ENCODE peak calls at places on chromosomes 16 and 17, in eight cellular contexts. H, F, A, J, S, U, X and Z are unnamed samples.

GRCh38 chr17:48506246-48506645 is 24.6 kb downstream of the HOXB1 start:
- DNase-seq in U (no peak), S (no peak), H (no peak), F (no peak), X (no peak), J (no peak), A (no peak), Z (no peak)

GRCh38 chr16:55367796-55368195 is 43.8 kb downstream of the IRX6 start:
- DNase-seq in A (no peak), X (no peak), S (peak), H (no peak), J (peak), U (no peak), F (no peak), Z (no peak)

GRCh38 chr17:64599187-64599676 is 62.9 kb downstream of the SMURF2 start:
- DNase-seq in H (peak), S (no peak), F (no peak), A (no peak), U (no peak), J (no peak), X (no peak), Z (no peak)

GRCh38 chr16:67384778-67385510 is 8.4 kb downstream of the TPPP3 start:
- DNase-seq in A (no peak), X (no peak), S (no peak), J (peak), F (no peak), H (no peak), U (no peak), Z (no peak)

GRCh38 chr17:43645450-43645764 is 16.3 kb downstream of the MEOX1 start:
- DNase-seq in S (no peak), J (no peak), A (no peak), F (no peak), X (no peak), U (no peak), H (no peak), Z (no peak)

GRCh38 chr17:27608330-27609230 is 22.4 kb upstream of the LGALS9 start:
- DNase-seq in S (no peak), F (no peak), H (no peak), U (no peak), J (no peak), A (no peak), X (no peak), Z (no peak)

GRCh38 chr16:48592839-48593429 is 17.0 kb downstream of the N4BP1 start:
- DNase-seq in H (peak), F (no peak), J (no peak), U (no peak), S (no peak), X (no peak), A (no peak), Z (no peak)

GRCh38 chr16:84246679-84247077 is 6.9 kb upstream of the KCNG4 start:
- DNase-seq in S (no peak), A (no peak), X (no peak), H (no peak), F (no peak), J (no peak), U (no peak), Z (no peak)

GRCh38 chr17:67431210-67432015 is 54.3 kb downstream of the PITPNC1 start:
- DNase-seq in H (no peak), J (peak), X (no peak), F (peak), U (no peak), A (no peak), S (peak), Z (no peak)

GRCh38 chr17:43171761-43172487 is 910 bp downstream of the NBR1 start:
- DNase-seq in H (peak), S (peak), U (peak), X (no peak), F (peak), A (peak), J (peak), Z (no peak)

GRCh38 chr16:48503779-48504178 is 106.2 kb downstream of the N4BP1 start:
- DNase-seq in U (no peak), H (no peak), S (peak), J (peak), X (peak), F (no peak), A (no peak), Z (no peak)

GRCh38 chr17:11899494-11899893 is 97.8 kb downstream of the ZNF18 start:
- DNase-seq in F (no peak), S (no peak), J (no peak), U (no peak), X (no peak), H (no peak), A (no peak), Z (no peak)

GRCh38 chr16:68264128-68265077 is at the start of gene SLC7A6:
- DNase-seq in X (peak), U (peak), A (peak), S (no peak), F (peak), H (peak), J (peak), Z (peak)

GRCh38 chr17:37177234-37177633 is 198.6 kb upstream of the C17orf78 start:
- DNase-seq in J (no peak), F (no peak), S (no peak), A (no peak), X (no peak), U (no peak), H (no peak), Z (no peak)

GRCh38 chr16:89616576-89617437 is 3.4 kb downstream of the DPEP1 start:
- DNase-seq in J (no peak), A (no peak), F (no peak), X (no peak), H (no peak), S (no peak), U (no peak), Z (no peak)

GRCh38 chr17:7650509-7651096 is at the start of gene ATP1B2:
- DNase-seq in A (peak), S (no peak), H (peak), F (no peak), X (peak), J (no peak), U (peak), Z (peak)

GRCh38 chr17:73822371-73822770 is 178.1 kb upstream of the SDK2 start:
- DNase-seq in S (no peak), U (no peak), J (no peak), F (no peak), X (no peak), H (no peak), A (no peak), Z (no peak)

GRCh38 chr17:80826955-80827645 is 164.5 kb upstream of the CHMP6 start:
- DNase-seq in J (peak), A (no peak), F (no peak), U (no peak), H (no peak), X (no peak), S (peak), Z (peak)

GRCh38 chr17:58189436-58190146 is 2.9 kb upstream of the EPX start:
- DNase-seq in A (no peak), J (peak), F (peak), X (no peak), H (no peak), S (peak), U (no peak), Z (no peak)

GRCh38 chr17:2075336-2076056 is 20.6 kb downstream of the HIC1 start:
- DNase-seq in H (no peak), U (peak), S (no peak), X (peak), A (no peak), F (no peak), J (peak), Z (no peak)

GRCh38 chr17:7711356-7711755 is 6.2 kb upstream of the DNAH2 start:
- DNase-seq in U (no peak), X (no peak), F (no peak), A (no peak), H (peak), J (no peak), S (no peak), Z (no peak)

GRCh38 chr17:1197781-1198490 is 18.2 kb upstream of the ABR start:
- DNase-seq in F (no peak), H (peak), U (peak), X (no peak), S (peak), A (no peak), J (no peak), Z (no peak)

GRCh38 chr17:45147102-45147580 is 1.1 kb upstream of the HEXIM1 start:
- DNase-seq in J (peak), U (no peak), A (no peak), F (no peak), H (peak), S (no peak), X (no peak), Z (no peak)

GRCh38 chr17:59643159-59643857 is 23.6 kb downstream of the CLTC start:
- DNase-seq in F (no peak), H (peak), X (no peak), U (no peak), J (peak), A (no peak), S (no peak), Z (no peak)

GRCh38 chr17:41919840-41920579 is 1.3 kb upstream of the ACLY start:
- DNase-seq in J (no peak), A (peak), H (no peak), F (no peak), S (no peak), U (peak), X (no peak), Z (no peak)

GRCh38 chr17:59762022-59762825 is 54.8 kb downstream of the VMP1 start:
- DNase-seq in H (no peak), S (no peak), A (no peak), J (peak), U (no peak), X (no peak), F (peak), Z (no peak)

GRCh38 chr16:58413359-58413758 is 21.1 kb downstream of the GINS3 start:
- DNase-seq in S (no peak), F (no peak), U (no peak), A (no peak), J (no peak), X (no peak), H (no peak), Z (no peak)

GRCh38 chr17:40251576-40251975 is 32.5 kb downstream of the WIPF2 start:
- DNase-seq in A (no peak), H (no peak), F (peak), S (peak), X (no peak), U (peak), J (peak), Z (no peak)

GRCh38 chr17:17119533-17119932 is 77.3 kb downstream of the MPRIP start:
- DNase-seq in S (no peak), X (no peak), H (peak), U (peak), J (peak), F (no peak), A (no peak), Z (no peak)

DNA sequence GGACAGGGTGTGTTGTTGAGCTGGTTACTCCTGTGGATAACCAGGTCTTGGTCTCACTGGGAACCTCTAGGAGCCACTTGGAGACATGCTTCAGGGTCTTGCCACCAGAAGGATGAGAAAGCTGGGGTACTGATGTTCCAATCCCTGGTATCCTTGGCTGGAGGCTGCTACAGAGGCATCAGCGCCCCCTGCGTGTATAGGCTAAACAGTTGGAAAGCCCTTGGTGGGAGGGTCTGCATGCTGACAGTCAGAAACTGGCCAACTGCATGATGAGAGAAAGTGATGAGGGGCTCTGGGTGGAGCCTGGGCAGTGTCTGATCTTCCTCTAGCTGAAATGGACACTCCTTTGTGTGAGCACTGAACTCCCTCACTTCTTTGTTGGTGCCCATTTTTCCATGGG is 536.9 kb downstream of the XYLT1 start:
- DNase-seq in A (no peak), F (no peak), H (no peak), J (no peak), U (no peak), S (no peak), X (no peak), Z (no peak)
- TF ChIP-seq CTCF in A (no peak), F (no peak), H (no peak), J (no peak), U (no peak), S (no peak), X (no peak), Z (no peak)

GRCh38 chr17:61248399-61248798 is 151.2 kb upstream of the TBX2 start:
- DNase-seq in F (no peak), A (peak), H (no peak), S (no peak), X (no peak), U (peak), J (peak), Z (no peak)
- TF ChIP-seq CTCF in F (no peak), A (no peak), H (no peak), S (no peak), X (no peak), U (no peak), J (no peak), Z (no peak)

DNA sequence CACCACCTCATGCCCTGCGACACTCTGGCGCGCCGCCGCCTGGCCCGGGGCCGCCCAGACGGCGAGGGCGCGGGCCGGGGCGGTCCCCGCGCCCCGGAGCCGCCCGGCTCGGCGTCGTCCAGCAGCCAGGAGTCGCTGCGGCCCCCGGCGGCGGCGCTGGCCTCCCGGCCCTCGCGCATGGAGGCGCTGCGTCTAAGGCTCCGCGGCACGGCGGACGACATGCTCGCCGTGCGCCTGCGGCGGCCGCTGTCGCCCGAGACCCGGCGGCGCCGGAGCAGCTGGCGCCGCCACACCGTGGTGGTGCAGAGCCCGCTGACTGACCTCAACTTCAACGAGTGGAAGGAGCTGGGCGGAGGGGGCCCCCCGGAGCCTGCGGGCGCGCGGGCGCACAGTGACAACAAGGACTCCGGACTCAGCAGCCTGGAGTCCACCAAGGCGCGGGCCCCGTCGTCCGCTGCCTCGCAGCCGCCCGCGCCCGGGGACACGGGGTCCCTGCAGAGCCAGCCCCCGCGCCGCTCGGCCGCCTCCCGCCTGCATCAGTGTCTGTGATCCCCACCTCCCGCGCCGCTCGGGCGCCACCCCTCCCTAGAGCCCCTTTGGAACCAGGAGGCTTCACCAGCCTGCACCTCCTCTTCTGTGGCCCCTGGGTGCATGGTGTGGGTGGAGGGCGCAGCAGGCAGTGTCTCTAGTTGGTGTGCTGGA is 82.3 kb downstream of the ARHGAP23 start:
- DNase-seq in J (peak), F (no peak), H (no peak), U (no peak), A (peak), X (no peak), S (no peak), Z (no peak)
- TF ChIP-seq CTCF in J (no peak), F (no peak), H (no peak), U (no peak), A (peak), X (no peak), S (no peak), Z (no peak)

GRCh38 chr16:88505405-88506082 is 52.5 kb downstream of the ZFPM1 start:
- DNase-seq in A (no peak), F (peak), U (peak), X (peak), H (peak), S (no peak), J (no peak), Z (peak)
- TF ChIP-seq CTCF in A (peak), F (peak), U (peak), X (peak), H (peak), S (peak), J (no peak), Z (no peak)

GRCh38 chr16:1414532-1415265 is at the start of gene UNKL:
- DNase-seq in S (no peak), H (peak), U (peak), X (peak), J (no peak), F (no peak), A (peak), Z (peak)

GRCh38 chr16:1416521-1416941 is 2.0 kb upstream of the UNKL start:
- DNase-seq in X (no peak), S (no peak), A (no peak), J (no peak), U (no peak), H (no peak), F (no peak), Z (no peak)

GRCh38 chr16:1408171-1408837 is 6.2 kb downstream of the UNKL start:
- DNase-seq in J (peak), H (peak), F (peak), S (peak), A (peak), X (peak), U (peak), Z (peak)

GRCh38 chr16:1412847-1413246 is 1.7 kb downstream of the UNKL start:
- DNase-seq in U (no peak), J (no peak), S (no peak), F (no peak), A (no peak), X (no peak), H (no peak), Z (no peak)

GRCh38 chr16:1413684-1414531 is 596 bp downstream of the UNKL start:
- DNase-seq in U (peak), S (no peak), A (peak), H (peak), J (peak), X (no peak), F (peak), Z (no peak)
- TF ChIP-seq CTCF in U (peak), S (peak), A (peak), H (peak), J (peak), X (peak), F (peak), Z (no peak)

GRCh38 chr17:9874722-9875121 is 30.3 kb downstream of the RCVRN start:
- DNase-seq in U (no peak), X (no peak), H (no peak), A (no peak), S (no peak), F (no peak), J (no peak), Z (no peak)
- TF ChIP-seq CTCF in U (no peak), X (no peak), H (no peak), A (no peak), S (peak), F (peak), J (no peak), Z (no peak)

DNA sequence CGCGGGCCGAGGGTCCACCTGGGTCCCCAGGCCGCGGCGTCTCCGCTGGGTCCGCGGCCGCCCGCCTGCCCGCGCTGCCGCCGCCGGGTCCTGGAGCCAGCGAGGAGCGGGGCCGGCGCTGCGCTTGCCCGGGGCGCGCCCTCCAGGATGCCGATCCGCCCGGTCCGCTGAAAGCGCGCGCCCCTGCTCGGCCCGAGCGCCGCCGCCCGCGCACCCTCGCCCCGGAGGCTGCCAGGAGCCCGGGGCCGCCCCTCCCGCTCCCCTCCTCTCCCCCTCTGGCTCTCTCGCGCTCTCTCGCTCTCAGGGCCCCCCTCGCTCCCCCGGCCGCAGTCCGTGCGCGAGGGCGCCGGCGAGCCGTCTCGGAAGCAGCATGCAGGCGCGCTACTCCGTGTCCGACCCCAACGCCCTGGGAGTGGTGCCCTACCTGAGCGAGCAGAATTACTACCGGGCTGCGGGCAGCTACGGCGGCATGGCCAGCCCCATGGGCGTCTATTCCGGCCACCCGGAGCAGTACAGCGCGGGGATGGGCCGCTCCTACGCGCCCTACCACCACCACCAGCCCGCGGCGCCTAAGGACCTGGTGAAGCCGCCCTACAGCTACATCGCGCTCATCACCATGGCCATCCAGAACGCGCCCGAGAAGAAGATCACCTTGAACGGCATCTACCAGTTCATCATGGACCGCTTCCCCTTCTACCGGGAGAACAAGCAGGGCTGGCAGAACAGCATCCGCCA is 504 bp downstream of the FOXC2 start:
- DNase-seq in H (no peak), A (no peak), U (no peak), S (no peak), F (no peak), J (peak), X (no peak), Z (no peak)
- TF ChIP-seq CTCF in H (no peak), A (no peak), U (no peak), S (no peak), F (no peak), J (no peak), X (no peak), Z (no peak)

DNA sequence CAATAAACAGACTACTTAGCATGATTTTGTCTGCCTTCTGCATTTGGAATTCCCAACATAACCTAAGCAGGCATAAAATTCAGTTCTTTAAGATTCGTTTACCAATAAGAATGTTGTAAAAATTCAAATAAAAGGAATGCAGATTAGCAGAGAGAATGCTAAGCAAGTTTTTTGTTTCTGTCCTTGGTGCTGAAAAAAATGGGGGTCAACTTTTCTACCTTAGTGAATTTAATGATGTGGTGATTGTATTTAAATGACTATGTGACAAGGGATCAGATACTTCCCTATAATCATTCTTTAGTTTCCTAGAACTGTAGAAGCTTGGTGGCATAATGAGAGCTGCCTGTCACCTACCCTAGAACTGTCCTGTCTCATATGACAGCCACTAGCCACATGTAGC is 159.5 kb downstream of the RBFOX1 start:
- DNase-seq in J (no peak), F (no peak), S (no peak), U (no peak), A (no peak), H (no peak), X (no peak), Z (no peak)
- TF ChIP-seq CTCF in J (no peak), F (no peak), S (no peak), U (no peak), A (no peak), H (no peak), X (no peak), Z (no peak)